ENCODE peak calls at places on chromosomes 1 and 21, in seven cellular contexts. One of them, this sample, is unnamed.

GRCh38 chr21:45109831-45110492 is 35.6 kb downstream of the ADARB1 start:
- DNase-seq in NCI-H146: no peak
- DNase-seq in NCI-H748 treated with DMSO at 0.1 percent for 48 hours: no peak
- DNase-seq in OCI-LY7: peak
- DNase-seq in DMS153: no peak
- DNase-seq in stimulated activated CD4-positive, alpha-beta T cell treated with anti-CD3 and anti-CD28 coated beads, Interleukin-1b, Interleukin-23, amount 100 ng/mL, for 1 hour: no peak
- DNase-seq in upper lobe of right lung: no peak
- DNase-seq in this sample: no peak

GRCh38 chr1:54120698-54121481 is 31.9 kb downstream of the CDCP2 start:
- DNase-seq in NCI-H748 treated with DMSO at 0.1 percent for 48 hours: no peak
- DNase-seq in upper lobe of right lung: peak
- DNase-seq in stimulated activated CD4-positive, alpha-beta T cell treated with anti-CD3 and anti-CD28 coated beads, Interleukin-1b, Interleukin-23, amount 100 ng/mL, for 1 hour: no peak
- DNase-seq in NCI-H146: no peak
- DNase-seq in OCI-LY7: no peak
- DNase-seq in DMS153: no peak
- DNase-seq in this sample: no peak

GRCh38 chr1:69947837-69948236 is 257.5 kb downstream of the LRRC40 start:
- DNase-seq in stimulated activated CD4-positive, alpha-beta T cell treated with anti-CD3 and anti-CD28 coated beads, Interleukin-1b, Interleukin-23, amount 100 ng/mL, for 1 hour: no peak
- DNase-seq in NCI-H748 treated with DMSO at 0.1 percent for 48 hours: no peak
- DNase-seq in OCI-LY7: no peak
- DNase-seq in NCI-H146: no peak
- DNase-seq in DMS153: no peak
- DNase-seq in upper lobe of right lung: no peak
- DNase-seq in this sample: peak

GRCh38 chr1:11783556-11783955 is 21.6 kb downstream of the C1orf167 start:
- DNase-seq in DMS153: no peak
- DNase-seq in NCI-H748 treated with DMSO at 0.1 percent for 48 hours: no peak
- DNase-seq in stimulated activated CD4-positive, alpha-beta T cell treated with anti-CD3 and anti-CD28 coated beads, Interleukin-1b, Interleukin-23, amount 100 ng/mL, for 1 hour: no peak
- DNase-seq in upper lobe of right lung: no peak
- DNase-seq in NCI-H146: no peak
- DNase-seq in OCI-LY7: peak
- DNase-seq in this sample: no peak

GRCh38 chr1:51230501-51231078 is 5.5 kb upstream of the RNF11 start:
- DNase-seq in stimulated activated CD4-positive, alpha-beta T cell treated with anti-CD3 and anti-CD28 coated beads, Interleukin-1b, Interleukin-23, amount 100 ng/mL, for 1 hour: no peak
- DNase-seq in NCI-H146: no peak
- DNase-seq in OCI-LY7: no peak
- DNase-seq in NCI-H748 treated with DMSO at 0.1 percent for 48 hours: no peak
- DNase-seq in upper lobe of right lung: no peak
- DNase-seq in DMS153: no peak
- DNase-seq in this sample: no peak

GRCh38 chr1:224427346-224427745 is 7.3 kb downstream of the WDR26 start:
- DNase-seq in upper lobe of right lung: no peak
- DNase-seq in stimulated activated CD4-positive, alpha-beta T cell treated with anti-CD3 and anti-CD28 coated beads, Interleukin-1b, Interleukin-23, amount 100 ng/mL, for 1 hour: no peak
- DNase-seq in OCI-LY7: no peak
- DNase-seq in NCI-H146: no peak
- DNase-seq in NCI-H748 treated with DMSO at 0.1 percent for 48 hours: no peak
- DNase-seq in DMS153: no peak
- DNase-seq in this sample: no peak

GRCh38 chr1:222994506-222995229 is 148.4 kb downstream of the TLR5 start:
- DNase-seq in OCI-LY7: no peak
- DNase-seq in DMS153: no peak
- DNase-seq in NCI-H748 treated with DMSO at 0.1 percent for 48 hours: no peak
- DNase-seq in NCI-H146: no peak
- DNase-seq in upper lobe of right lung: no peak
- DNase-seq in stimulated activated CD4-positive, alpha-beta T cell treated with anti-CD3 and anti-CD28 coated beads, Interleukin-1b, Interleukin-23, amount 100 ng/mL, for 1 hour: no peak
- DNase-seq in this sample: no peak

GRCh38 chr1:25031601-25031965 is 101.5 kb upstream of the RUNX3 start:
- DNase-seq in NCI-H146: no peak
- DNase-seq in stimulated activated CD4-positive, alpha-beta T cell treated with anti-CD3 and anti-CD28 coated beads, Interleukin-1b, Interleukin-23, amount 100 ng/mL, for 1 hour: peak
- DNase-seq in DMS153: no peak
- DNase-seq in OCI-LY7: peak
- DNase-seq in NCI-H748 treated with DMSO at 0.1 percent for 48 hours: no peak
- DNase-seq in upper lobe of right lung: no peak
- DNase-seq in this sample: no peak

GRCh38 chr1:110060034-110060661 is 10.3 kb downstream of the ALX3 start:
- DNase-seq in upper lobe of right lung: peak
- DNase-seq in NCI-H748 treated with DMSO at 0.1 percent for 48 hours: no peak
- DNase-seq in DMS153: no peak
- DNase-seq in stimulated activated CD4-positive, alpha-beta T cell treated with anti-CD3 and anti-CD28 coated beads, Interleukin-1b, Interleukin-23, amount 100 ng/mL, for 1 hour: peak
- DNase-seq in NCI-H146: peak
- DNase-seq in OCI-LY7: peak
- DNase-seq in this sample: peak

GRCh38 chr1:7488475-7488842 is 282.6 kb upstream of the VAMP3 start:
- DNase-seq in OCI-LY7: no peak
- DNase-seq in DMS153: no peak
- DNase-seq in NCI-H748 treated with DMSO at 0.1 percent for 48 hours: no peak
- DNase-seq in upper lobe of right lung: no peak
- DNase-seq in NCI-H146: no peak
- DNase-seq in stimulated activated CD4-positive, alpha-beta T cell treated with anti-CD3 and anti-CD28 coated beads, Interleukin-1b, Interleukin-23, amount 100 ng/mL, for 1 hour: no peak
- DNase-seq in this sample: no peak

GRCh38 chr1:244296447-244296846 is 155.3 kb downstream of the ADSS2 start:
- DNase-seq in DMS153: no peak
- DNase-seq in upper lobe of right lung: no peak
- DNase-seq in stimulated activated CD4-positive, alpha-beta T cell treated with anti-CD3 and anti-CD28 coated beads, Interleukin-1b, Interleukin-23, amount 100 ng/mL, for 1 hour: no peak
- DNase-seq in NCI-H146: no peak
- DNase-seq in NCI-H748 treated with DMSO at 0.1 percent for 48 hours: no peak
- DNase-seq in OCI-LY7: no peak
- DNase-seq in this sample: no peak

GRCh38 chr1:159970932-159971342 is 16.9 kb upstream of the SLAMF9 start:
- DNase-seq in stimulated activated CD4-positive, alpha-beta T cell treated with anti-CD3 and anti-CD28 coated beads, Interleukin-1b, Interleukin-23, amount 100 ng/mL, for 1 hour: no peak
- DNase-seq in NCI-H146: no peak
- DNase-seq in OCI-LY7: no peak
- DNase-seq in NCI-H748 treated with DMSO at 0.1 percent for 48 hours: no peak
- DNase-seq in upper lobe of right lung: no peak
- DNase-seq in DMS153: peak
- DNase-seq in this sample: peak

GRCh38 chr1:198741744-198742143 is 102.9 kb downstream of the PTPRC start:
- DNase-seq in DMS153: no peak
- DNase-seq in stimulated activated CD4-positive, alpha-beta T cell treated with anti-CD3 and anti-CD28 coated beads, Interleukin-1b, Interleukin-23, amount 100 ng/mL, for 1 hour: no peak
- DNase-seq in NCI-H748 treated with DMSO at 0.1 percent for 48 hours: no peak
- DNase-seq in OCI-LY7: no peak
- DNase-seq in upper lobe of right lung: no peak
- DNase-seq in NCI-H146: peak
- DNase-seq in this sample: no peak

This sample was measured in DMS53.